ENCODE peak calls at places on chromosome 10, in six cellular contexts. E, Z, Q, A, G and C are unnamed samples.

GRCh38 chr10:4046030-4046429 is 261.0 kb upstream of the KLF6 start:
- DNase-seq in G (no peak), Z (no peak), Q (no peak), E (no peak), A (no peak), C (no peak)

GRCh38 chr10:23338886-23339285 is 5.7 kb downstream of the C10orf67 start:
- DNase-seq in G (no peak), Q (no peak), E (no peak), A (no peak), Z (no peak), C (no peak)

GRCh38 chr10:117241541-117242462 is 888 bp downstream of the SLC18A2 start:
- DNase-seq in G (no peak), A (peak; percentile 75), Q (no peak), Z (no peak), E (no peak), C (peak; percentile 67)

GRCh38 chr10:102299873-102300272 is 54.5 kb downstream of the GBF1 start:
- DNase-seq in G (peak; percentile 84), E (no peak), A (no peak), Q (no peak), Z (no peak), C (no peak)

GRCh38 chr10:54368984-54369383 is 432.0 kb downstream of the PCDH15 start:
- DNase-seq in E (no peak), Q (no peak), Z (no peak), A (no peak), G (no peak), C (no peak)

GRCh38 chr10:77390481-77390891 is 247.1 kb downstream of the KCNMA1 start:
- DNase-seq in Q (no peak), Z (no peak), A (no peak), G (peak; percentile 29), E (no peak), C (no peak)

GRCh38 chr10:82814635-82815034 is 939.6 kb downstream of the NRG3 start:
- DNase-seq in G (peak; percentile 2), Z (no peak), A (no peak), Q (no peak), E (no peak), C (no peak)

GRCh38 chr10:43955978-43956377 is 307.3 kb upstream of the ZNF32 start:
- DNase-seq in Z (no peak), E (no peak), A (no peak), G (no peak), Q (no peak), C (no peak)

GRCh38 chr10:129951841-129952240 is 12.2 kb downstream of the EBF3 start:
- DNase-seq in G (no peak), Q (no peak), A (no peak), E (no peak), Z (no peak), C (no peak)

GRCh38 chr10:1100691-1101368 is 44.6 kb downstream of the WDR37 start:
- DNase-seq in G (no peak), Z (no peak), A (peak; percentile 54), Q (no peak), E (no peak), C (no peak)

GRCh38 chr10:1354776-1355435 is 298.7 kb downstream of the WDR37 start:
- DNase-seq in G (no peak), Q (no peak), Z (no peak), E (no peak), A (no peak), C (peak; percentile 42)

GRCh38 chr10:11687357-11687771 is 54.8 kb upstream of the ECHDC3 start:
- DNase-seq in Z (no peak), Q (no peak), A (no peak), E (no peak), G (no peak), C (no peak)

GRCh38 chr10:91043173-91043910 is 122.5 kb upstream of the ANKRD1 start:
- DNase-seq in A (peak; percentile 52), Z (no peak), E (no peak), Q (no peak), G (peak; percentile 59), C (no peak)

GRCh38 chr10:122207596-122207995 is 63.5 kb upstream of the BTBD16 start:
- DNase-seq in Q (no peak), A (no peak), Z (no peak), G (no peak), E (no peak), C (no peak)

GRCh38 chr10:15258255-15258654 is 89.8 kb upstream of the NMT2 start:
- DNase-seq in E (no peak), A (no peak), Q (no peak), Z (no peak), G (no peak), C (no peak)

GRCh38 chr10:15254808-15255655 is 86.5 kb upstream of the NMT2 start:
- DNase-seq in G (no peak), Q (peak; percentile 15), A (no peak), Z (no peak), E (no peak), C (no peak)

GRCh38 chr10:15262036-15262713 is 93.7 kb upstream of the NMT2 start:
- DNase-seq in A (peak; percentile 43), G (peak; percentile 52), Z (no peak), Q (no peak), E (no peak), C (no peak)

GRCh38 chr10:15255961-15256360 is 87.5 kb upstream of the NMT2 start:
- DNase-seq in Q (no peak), A (no peak), G (no peak), E (no peak), Z (no peak), C (no peak)

DNA sequence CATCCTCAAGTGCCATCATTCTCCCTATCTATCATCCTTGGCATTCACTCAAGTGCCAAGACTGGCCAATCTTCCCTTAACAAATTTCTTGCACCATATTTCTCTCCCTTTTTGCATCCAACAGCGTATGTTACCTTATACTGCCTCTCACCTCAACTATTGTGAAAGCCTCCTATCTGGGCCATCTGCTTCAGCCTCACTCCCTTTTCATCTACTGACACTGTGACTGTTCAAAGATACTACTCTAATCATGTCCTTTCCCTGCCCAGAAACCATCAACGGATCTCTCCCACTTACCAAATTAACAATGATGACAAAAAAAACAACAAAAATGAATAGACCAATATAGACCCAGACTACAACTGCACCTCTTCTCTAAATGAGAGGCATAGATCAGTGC is 90.6 kb upstream of the NMT2 start:
- DNase-seq in E (no peak), Z (no peak), Q (no peak), A (no peak), G (no peak), C (no peak)
- H3K4me3 ChIP-seq in E (no peak overlapping the region), Z (no peak overlapping the region), Q (no peak overlapping the region), A (no peak overlapping the region), G (no peak overlapping the region), C (no peak overlapping the region)

DNA sequence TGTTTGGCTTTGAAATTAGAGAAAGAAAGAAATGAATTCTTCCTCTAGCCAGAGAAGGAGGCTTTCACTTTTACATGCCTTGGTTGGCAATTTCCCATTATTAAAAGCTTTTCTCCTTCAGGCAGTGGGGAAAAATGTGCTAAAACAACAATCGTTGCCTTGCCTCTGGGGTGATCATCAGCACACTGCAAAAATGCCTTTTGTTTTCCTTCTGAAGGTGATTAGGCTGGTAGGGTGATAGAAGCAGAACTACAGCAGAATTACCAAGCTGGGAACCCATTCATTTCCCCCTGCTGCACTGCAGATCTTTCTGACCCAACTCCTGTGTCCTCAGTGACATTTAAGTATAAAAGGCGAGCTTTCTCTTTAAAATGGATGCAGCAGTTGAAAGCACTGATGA is 22.2 kb downstream of the ANK3 start:
- DNase-seq in A (no peak), E (no peak), Z (no peak), G (no peak), Q (no peak), C (no peak)
- H3K4me3 ChIP-seq in A (no peak overlapping the region), E (no peak overlapping the region), Z (no peak overlapping the region), G (no peak overlapping the region), Q (no peak overlapping the region), C (no peak overlapping the region)

DNA sequence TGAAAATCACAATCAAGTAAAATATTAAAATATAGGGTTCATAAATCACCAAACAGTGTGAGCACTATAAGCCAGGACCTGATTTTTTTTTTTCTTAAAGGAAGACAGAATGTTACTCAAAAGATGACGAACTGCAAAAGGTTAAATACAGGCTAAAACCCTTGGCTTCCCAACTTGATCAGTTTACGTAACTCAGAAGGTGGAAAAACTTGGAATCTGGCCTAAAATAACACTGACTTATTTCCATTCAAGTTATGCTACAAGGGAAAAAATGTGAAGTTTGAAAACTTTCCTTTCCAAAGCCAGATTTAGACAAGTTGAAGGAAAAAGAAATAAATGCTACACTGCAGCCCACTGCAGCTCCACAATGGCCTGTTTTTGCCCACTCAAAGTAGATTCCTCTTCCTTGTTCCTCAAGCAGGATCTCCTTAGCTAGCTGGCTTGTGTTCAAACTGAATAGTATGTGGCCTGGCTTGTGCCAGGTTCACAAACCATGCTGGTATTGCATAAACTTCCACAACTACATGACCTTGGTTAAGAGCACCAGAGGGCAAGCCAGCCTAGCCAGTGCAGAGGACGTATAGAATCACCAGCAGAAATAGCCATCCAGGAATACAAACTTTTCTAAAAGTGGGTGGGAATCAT is 166.2 kb downstream of the CPEB3 start:
- DNase-seq in Z (no peak), Q (no peak), A (no peak), G (peak; percentile 95), E (no peak), C (no peak)
- H3K4me3 ChIP-seq in Z (peak overlapping the region; percentile 1), Q (no peak overlapping the region), A (peak overlapping the region; percentile 27), G (no peak overlapping the region), E (no peak overlapping the region), C (no peak overlapping the region)

DNA sequence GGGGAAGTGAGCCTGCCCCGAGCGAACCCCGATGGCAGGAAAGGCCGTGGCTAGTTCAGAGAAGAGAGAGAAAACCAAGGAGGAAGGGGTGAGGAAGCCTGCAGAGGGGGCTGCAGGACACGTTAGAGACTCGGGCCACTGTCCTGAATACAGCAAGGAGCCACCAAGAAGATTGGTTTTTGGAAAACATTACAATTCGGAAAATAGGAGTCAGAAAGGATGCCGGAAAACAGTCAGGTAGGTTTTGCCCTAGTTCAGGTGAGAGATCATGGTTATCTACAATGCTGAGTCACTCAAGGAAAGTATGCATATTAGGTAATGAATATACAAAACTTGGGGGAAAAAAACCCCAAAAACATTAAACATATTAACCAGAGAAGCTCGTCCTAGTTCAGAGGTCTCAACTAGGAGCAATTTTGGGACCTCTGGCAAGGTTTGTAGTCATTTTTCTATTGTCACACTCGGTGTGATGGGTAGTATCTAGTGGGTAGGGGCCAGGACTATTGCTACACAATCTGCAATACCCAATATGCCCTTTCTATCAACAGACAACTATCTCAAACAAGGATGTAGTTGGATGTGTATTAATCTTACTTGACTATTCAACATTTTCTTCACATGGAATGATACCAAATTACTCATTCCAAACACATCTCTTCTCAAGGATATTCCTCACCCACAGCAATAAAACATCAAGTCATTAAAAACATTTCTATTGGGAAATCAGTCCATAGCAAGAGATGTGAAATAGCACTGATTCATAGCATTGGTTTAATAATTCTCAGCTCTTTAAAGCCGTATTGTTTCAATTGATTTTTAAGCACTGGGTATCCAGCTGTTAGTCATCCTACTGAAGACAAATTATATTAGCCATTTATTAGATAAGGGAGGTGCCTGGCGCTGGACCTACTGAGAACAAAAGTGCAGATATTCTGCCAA is 74.4 kb upstream of the RSU1 start:
- DNase-seq in E (peak; percentile 67), Q (peak; percentile 41), G (peak; percentile 84), Z (peak; percentile 68), A (peak; percentile 25), C (peak; percentile 78)
- H3K4me3 ChIP-seq in E (no peak overlapping the region), Q (no peak overlapping the region), G (no peak overlapping the region), Z (no peak overlapping the region), A (no peak overlapping the region), C (no peak overlapping the region)

GRCh38 chr10:113528876-113529275 is 24.0 kb upstream of the HABP2 start:
- DNase-seq in Q (no peak), G (no peak), A (no peak), E (no peak), Z (no peak), C (no peak)
- H3K4me3 ChIP-seq in Q (no peak overlapping the region), G (no peak overlapping the region), A (no peak overlapping the region), E (no peak overlapping the region), Z (no peak overlapping the region), C (no peak overlapping the region)